ENCODE peak calls at places on chromosomes 3 and 15, in four cellular contexts. O is body of pancreas, M is substantia nigra, J is mesendoderm. R is an unnamed sample.

GRCh38 chr15:62758126-62758951 is 284.2 kb upstream of the TPM1 start:
- DNase-seq in O (peak), J (no peak), M (no peak), R (peak)

GRCh38 chr3:147191795-147192385 is 214.5 kb downstream of the ZIC4 start:
- DNase-seq in J (peak), O (peak), M (no peak), R (no peak)

GRCh38 chr3:4752201-4753072 is 226.8 kb upstream of the BHLHE40 start:
- DNase-seq in O (peak), M (no peak), J (peak), R (no peak)

GRCh38 chr3:183142199-183142598 is 20.3 kb downstream of the LAMP3 start:
- DNase-seq in M (no peak), O (no peak), J (peak), R (no peak)

GRCh38 chr15:88844749-88845386 is 41.6 kb downstream of the ACAN start:
- DNase-seq in O (no peak), M (no peak), J (no peak), R (no peak)

GRCh38 chr3:186254676-186255665 is 107.1 kb downstream of the DGKG start:
- DNase-seq in M (no peak), O (peak), J (no peak), R (peak)

GRCh38 chr15:41984622-41985021 is 12.3 kb upstream of the EHD4 start:
- DNase-seq in J (no peak), O (no peak), M (no peak), R (no peak)

GRCh38 chr3:170869645-170870593 is at the start of gene RPL22L1:
- DNase-seq in J (peak), O (peak), M (no peak), R (no peak)

GRCh38 chr3:186637661-186638060 is 2.5 kb upstream of the FETUB start:
- DNase-seq in J (no peak), M (no peak), O (no peak), R (no peak)

GRCh38 chr3:64244011-64244942 is 19.0 kb upstream of the PRICKLE2 start:
- DNase-seq in J (peak), M (no peak), O (no peak), R (no peak)

GRCh38 chr15:64950888-64951287 is 38.8 kb downstream of the SPG21 start:
- DNase-seq in M (no peak), O (no peak), J (no peak), R (no peak)

DNA sequence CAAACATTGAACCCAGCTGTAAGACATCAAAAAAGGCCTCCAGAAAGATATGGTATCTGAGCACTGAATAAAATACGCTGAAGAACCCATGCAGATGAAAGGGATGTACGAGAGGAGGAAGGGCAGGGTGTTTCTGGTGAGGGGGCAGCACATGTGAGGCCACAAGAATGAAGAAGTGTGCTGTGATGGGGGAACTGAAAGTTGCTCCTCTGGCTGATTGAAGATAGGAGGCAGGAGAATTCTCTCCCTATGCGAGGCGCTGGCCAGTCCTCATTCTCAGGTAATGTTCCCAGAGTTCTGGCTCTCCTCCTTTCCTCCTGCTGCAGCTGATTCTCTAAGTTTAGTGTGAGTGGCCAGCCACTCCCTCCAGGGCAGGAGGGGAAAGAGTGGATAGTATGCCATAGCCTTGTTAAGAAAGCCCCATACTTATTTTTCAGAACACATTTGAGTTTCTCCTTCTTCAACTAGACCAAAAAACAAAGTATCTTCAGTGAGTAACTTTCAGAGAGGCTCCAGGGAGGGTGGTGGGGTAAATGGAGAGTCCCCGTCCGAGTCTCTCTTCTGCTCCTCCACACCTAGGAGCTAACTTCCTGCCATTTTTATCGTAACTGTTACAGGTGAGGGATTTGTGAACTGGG is 26.9 kb upstream of the MYO1E start:
- DNase-seq in J (no peak), O (peak), M (peak), R (no peak)
- H3K27ac ChIP-seq in J (no peak), O (no peak), M (no peak), R (no peak)

GRCh38 chr3:129207347-129207947 is 23.8 kb upstream of the CNBP start:
- DNase-seq in M (no peak), O (no peak), J (no peak), R (no peak)

GRCh38 chr3:129213238-129213637 is 29.5 kb upstream of the CNBP start:
- DNase-seq in M (no peak), J (no peak), O (no peak), R (no peak)

GRCh38 chr3:129211345-129211744 is 27.6 kb upstream of the CNBP start:
- DNase-seq in O (no peak), M (no peak), J (no peak), R (no peak)

DNA sequence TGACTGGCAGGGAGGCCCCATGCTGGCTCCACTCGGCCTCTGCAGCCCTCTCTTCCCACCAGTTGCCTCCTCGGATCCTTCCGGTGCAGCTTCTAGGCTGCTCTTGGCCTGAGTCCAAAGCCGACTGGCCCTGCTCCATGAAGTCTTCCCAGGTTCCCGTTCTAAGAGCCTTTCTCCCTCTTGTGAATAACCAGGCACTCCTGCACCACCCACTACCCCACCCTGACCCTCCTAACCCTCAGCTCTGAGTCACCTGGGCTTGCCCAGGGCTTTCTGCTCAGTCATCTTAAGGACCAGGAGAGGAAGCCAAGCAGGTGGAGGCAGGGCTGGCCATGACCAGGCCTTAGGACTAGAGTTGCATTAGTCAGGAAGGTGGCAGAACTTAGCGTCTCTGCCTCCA is 28.1 kb upstream of the CNBP start:
- DNase-seq in J (peak), M (no peak), O (peak), R (no peak)
- H3K27ac ChIP-seq in J (no peak), M (no peak), O (no peak), R (no peak)

GRCh38 chr3:13581485-13582365 is 32.8 kb downstream of the FBLN2 start:
- DNase-seq in J (no peak), M (no peak), O (no peak), R (no peak)
- H3K27ac ChIP-seq in J (no peak), M (no peak), O (no peak), R (no peak)

GRCh38 chr15:44286814-44287555 is 1.5 kb upstream of the GOLM2 start:
- DNase-seq in M (no peak), O (no peak), J (no peak), R (no peak)
- H3K27ac ChIP-seq in M (peak), O (no peak), J (no peak), R (peak)

GRCh38 chr3:59953104-59953503 is 903.3 kb upstream of the CFAP20DC start:
- DNase-seq in O (no peak), M (no peak), J (no peak), R (no peak)

GRCh38 chr3:59957150-59957549 is 907.3 kb upstream of the CFAP20DC start:
- DNase-seq in O (no peak), J (peak), M (no peak), R (no peak)
- H3K27ac ChIP-seq in O (no peak), J (no peak), M (no peak), R (no peak)

GRCh38 chr3:159764211-159765024 is 224.2 kb upstream of the IL12A start:
- DNase-seq in O (peak), M (peak), J (peak), R (peak)
- H3K27ac ChIP-seq in O (peak), M (peak), J (peak), R (peak)

DNA sequence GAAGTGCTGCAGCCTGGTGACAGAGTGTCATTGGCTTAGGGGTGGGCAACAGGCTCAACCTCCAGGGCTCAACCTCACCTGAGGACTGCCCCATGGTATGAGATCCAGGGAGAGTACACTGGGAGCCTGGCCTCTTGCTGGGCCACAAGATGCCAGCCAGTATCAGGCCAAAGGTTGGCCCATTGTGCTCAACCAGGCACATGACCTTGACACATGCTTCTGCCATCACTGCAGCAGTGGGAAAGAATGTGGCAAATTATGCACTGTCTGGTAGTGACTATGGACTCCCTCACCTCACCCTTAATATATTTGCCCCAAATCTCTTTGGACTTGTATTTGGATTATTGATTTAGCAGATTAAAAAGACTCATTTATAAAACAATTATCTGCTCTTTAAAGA is 233.9 kb upstream of the GOLGA6L4 start:
- DNase-seq in M (no peak), J (no peak), O (no peak), R (no peak)
- H3K27ac ChIP-seq in M (no peak), J (no peak), O (no peak), R (no peak)

DNA sequence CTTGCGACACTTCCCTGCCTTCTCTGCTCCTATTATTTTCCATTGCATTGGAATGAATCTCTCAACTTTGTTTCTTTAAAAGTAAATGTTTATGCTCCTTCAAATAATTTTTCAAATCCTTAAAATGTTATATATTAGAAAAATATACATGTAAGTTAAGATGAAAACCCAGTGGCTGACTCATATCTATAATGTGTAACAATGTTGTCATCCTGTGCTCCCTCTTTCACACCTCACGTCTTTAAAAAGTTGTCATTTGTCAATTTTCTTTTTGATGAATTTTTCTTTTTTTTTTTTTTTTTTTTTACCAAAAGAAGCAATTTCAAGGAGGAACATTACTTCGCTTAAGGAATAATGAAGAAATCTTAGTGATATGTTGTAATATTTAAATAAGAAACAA is 3.7 kb downstream of the RBMS3 start:
- DNase-seq in O (no peak), M (no peak), J (no peak), R (no peak)
- H3K27ac ChIP-seq in O (no peak), M (no peak), J (no peak), R (no peak)

DNA sequence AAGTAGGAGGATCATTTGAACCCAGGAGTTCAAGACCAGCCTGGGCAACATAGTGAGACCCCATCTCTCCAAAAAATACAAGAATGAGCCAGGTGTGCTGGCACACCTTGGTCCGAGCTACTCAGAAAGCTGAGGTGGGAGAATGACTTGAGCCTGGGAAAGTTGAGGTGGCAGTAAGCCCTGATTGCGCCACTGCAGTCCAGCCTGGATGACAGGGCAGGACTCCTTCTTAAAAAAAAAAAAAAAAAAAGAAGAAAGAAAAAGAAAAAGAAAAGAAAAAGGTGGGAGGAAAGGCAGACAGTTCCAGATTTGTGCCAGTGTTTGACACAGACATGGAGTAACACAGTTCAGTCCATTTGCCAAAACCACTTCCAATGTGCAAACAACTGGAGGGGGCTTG is 75.7 kb downstream of the ATP10A start:
- DNase-seq in J (no peak), O (no peak), M (no peak), R (no peak)
- H3K27ac ChIP-seq in J (no peak), O (no peak), M (no peak), R (no peak)

DNA sequence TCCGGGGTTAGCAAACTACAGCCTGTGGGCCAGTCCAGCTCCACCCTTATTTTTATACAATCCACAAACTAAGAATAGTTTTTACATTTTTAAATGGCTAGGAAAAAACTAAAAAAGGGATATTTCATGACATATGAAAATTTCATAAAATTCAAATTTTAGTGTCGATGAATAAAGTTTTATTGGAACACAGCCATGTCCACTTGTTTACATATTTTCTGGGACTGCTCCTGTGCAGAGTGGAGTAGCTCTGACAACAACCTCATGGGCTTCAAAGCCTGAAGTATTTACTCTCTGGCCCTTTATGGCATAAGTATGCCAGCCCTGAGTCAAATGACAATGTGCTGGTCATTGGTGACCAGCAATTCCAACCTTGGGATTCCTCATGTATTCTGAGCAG is 17.2 kb downstream of the EFCC1 start:
- DNase-seq in M (no peak), O (no peak), J (no peak), R (no peak)
- H3K27ac ChIP-seq in M (no peak), O (no peak), J (no peak), R (no peak)

R was measured in caudate nucleus.